ENCODE peak calls at places on chromosome 9, in four cellular contexts. B is sigmoid colon, P is GM12878, Y is SK-N-SH. Z is an unnamed sample.

GRCh38 chr9:93094294-93095204 is 1.5 kb upstream of the CARD19 start:
- DNase-seq in Y (no peak), P (no peak), B (peak; percentile 87), Z (no peak)

GRCh38 chr9:115593587-115594091 is 475.7 kb upstream of the TNC start:
- DNase-seq in Y (peak; percentile 48), P (no peak), B (no peak), Z (no peak)

GRCh38 chr9:122374885-122375420 is 4.1 kb downstream of the PTGS1 start:
- DNase-seq in Y (peak; percentile 68), B (peak; percentile 95), P (no peak), Z (peak; percentile 85)

GRCh38 chr9:2241875-2242741 is 227.0 kb downstream of the SMARCA2 start:
- DNase-seq in Y (peak; percentile 86), P (no peak), B (peak; percentile 90), Z (peak; percentile 84)

GRCh38 chr9:131954299-131954698 is 125.4 kb downstream of the MED27 start:
- DNase-seq in Y (no peak), B (no peak), P (no peak), Z (no peak)

GRCh38 chr9:136622538-136622948 is 40.2 kb upstream of the EGFL7 start:
- DNase-seq in B (no peak), P (no peak), Y (no peak), Z (no peak)

GRCh38 chr9:127395491-127396252 is 1.3 kb upstream of the SLC2A8 start:
- DNase-seq in P (no peak), Y (no peak), B (no peak), Z (no peak)

GRCh38 chr9:124239249-124240073 is 18.3 kb upstream of the NEK6 start:
- DNase-seq in Y (no peak), B (peak; percentile 64), P (peak; percentile 72), Z (no peak)

GRCh38 chr9:109880276-109881169 is 100.5 kb downstream of the PALM2AKAP2 start:
- DNase-seq in B (no peak), P (no peak), Y (peak; percentile 28), Z (no peak)

GRCh38 chr9:21583628-21584027 is 101.5 kb upstream of the IFNE start:
- DNase-seq in P (no peak), B (no peak), Y (no peak), Z (no peak)

GRCh38 chr9:22107202-22107601 is 98.1 kb upstream of the CDKN2B start:
- DNase-seq in Y (no peak), P (no peak), B (no peak), Z (no peak)

GRCh38 chr9:86355814-86356213 is 1.6 kb upstream of the TUT7 start:
- DNase-seq in Y (no peak), P (no peak), B (no peak), Z (no peak)

GRCh38 chr9:84404095-84404686 is 63.6 kb upstream of the SLC28A3 start:
- DNase-seq in P (no peak), B (no peak), Y (peak; percentile 58), Z (no peak)

GRCh38 chr9:125732562-125732961 is 14.6 kb upstream of the PBX3 start:
- DNase-seq in P (no peak), B (no peak), Y (no peak), Z (no peak)

GRCh38 chr9:87250205-87250604 is 247.5 kb upstream of the DAPK1 start:
- DNase-seq in P (no peak), B (no peak), Y (no peak), Z (no peak)

GRCh38 chr9:76219555-76220151 is 174.6 kb downstream of the RFK start:
- DNase-seq in B (no peak), P (no peak), Y (peak; percentile 1), Z (no peak)

GRCh38 chr9:132548971-132549649 is 33.3 kb upstream of the BARHL1 start:
- DNase-seq in P (no peak), Y (no peak), B (no peak), Z (no peak)

GRCh38 chr9:126452036-126452595 is 125.5 kb downstream of the MVB12B start:
- DNase-seq in P (no peak), B (no peak), Y (no peak), Z (no peak)

GRCh38 chr9:125747765-125748510 is 765 bp downstream of the PBX3 start:
- DNase-seq in B (peak; percentile 70), P (no peak), Y (peak; percentile 61), Z (peak; percentile 35)

GRCh38 chr9:92740969-92741368 is 23.7 kb downstream of the BICD2 start:
- DNase-seq in Y (no peak), B (no peak), P (no peak), Z (no peak)

GRCh38 chr9:35680331-35681105 is 6.8 kb downstream of the CA9 start:
- DNase-seq in P (no peak), Y (no peak), B (no peak), Z (peak; percentile 78)

GRCh38 chr9:114098660-114099522 is at the start of gene KIF12:
- DNase-seq in P (no peak), Y (peak; percentile 93), B (no peak), Z (peak; percentile 83)

GRCh38 chr9:98652741-98653140 is 56.0 kb downstream of the GABBR2 start:
- DNase-seq in Y (no peak), P (no peak), B (no peak), Z (no peak)

GRCh38 chr9:89500008-89500407 is 2.1 kb upstream of the SEMA4D start:
- DNase-seq in P (no peak), Y (no peak), B (no peak), Z (no peak)

GRCh38 chr9:137618105-137619067 is at the start of gene EHMT1:
- DNase-seq in Y (peak; percentile 99), B (peak; percentile 90), P (peak; percentile 32), Z (peak; percentile 91)

GRCh38 chr9:136237486-136238341 is 7.9 kb downstream of the QSOX2 start:
- DNase-seq in P (no peak), B (no peak), Y (no peak), Z (no peak)

GRCh38 chr9:131590907-131591844 is 45.9 kb downstream of the PRRT1B start:
- DNase-seq in Y (peak; percentile 91), P (peak; percentile 21), B (peak; percentile 87), Z (peak; percentile 86)

GRCh38 chr9:20364954-20365353 is 257.3 kb downstream of the MLLT3 start:
- DNase-seq in P (no peak), Y (no peak), B (no peak), Z (no peak)

GRCh38 chr9:114738581-114739316 is 56.8 kb upstream of the TEX48 start:
- DNase-seq in B (peak; percentile 86), Y (peak; percentile 69), P (peak; percentile 24), Z (peak; percentile 80)

GRCh38 chr9:3521961-3522360 is 3.8 kb downstream of the RFX3 start:
- DNase-seq in Y (no peak), P (no peak), B (no peak), Z (no peak)

GRCh38 chr9:107208121-107208520 is 75.0 kb upstream of the RAD23B start:
- DNase-seq in Y (no peak), B (no peak), P (no peak), Z (no peak)

GRCh38 chr9:116157436-116158138 is 4.0 kb downstream of the PAPPA start:
- DNase-seq in Y (no peak), B (peak; percentile 58), P (no peak), Z (no peak)

GRCh38 chr9:4430492-4431261 is 59.6 kb upstream of the SLC1A1 start:
- DNase-seq in P (no peak), Y (no peak), B (no peak), Z (no peak)

GRCh38 chr9:132141364-132141947 is 20.4 kb upstream of the NTNG2 start:
- DNase-seq in B (no peak), Y (no peak), P (no peak), Z (peak; percentile 39)

GRCh38 chr9:81570083-81570482 is 119.3 kb downstream of the TLE1 start:
- DNase-seq in P (no peak), B (no peak), Y (no peak), Z (no peak)

GRCh38 chr9:81575976-81576375 is 113.4 kb downstream of the TLE1 start:
- DNase-seq in Y (no peak), P (no peak), B (no peak), Z (no peak)

GRCh38 chr9:81578606-81579005 is 110.7 kb downstream of the TLE1 start:
- DNase-seq in P (no peak), Y (no peak), B (no peak), Z (no peak)

GRCh38 chr9:81574399-81574798 is 114.9 kb downstream of the TLE1 start:
- DNase-seq in Y (no peak), B (no peak), P (no peak), Z (no peak)

GRCh38 chr9:81573415-81574321 is 115.7 kb downstream of the TLE1 start:
- DNase-seq in Y (no peak), P (no peak), B (no peak), Z (no peak)
- TF ChIP-seq POLR2AphosphoS5 in Y (no peak), P (no peak), B (no peak), Z (no peak)

GRCh38 chr9:121197135-121197534 is 4.5 kb downstream of the RAB14 start:
- DNase-seq in P (no peak), Y (no peak), B (no peak), Z (no peak)
- TF ChIP-seq EP300 in P (no peak), Y (no peak), B (no peak), Z (no peak)

DNA sequence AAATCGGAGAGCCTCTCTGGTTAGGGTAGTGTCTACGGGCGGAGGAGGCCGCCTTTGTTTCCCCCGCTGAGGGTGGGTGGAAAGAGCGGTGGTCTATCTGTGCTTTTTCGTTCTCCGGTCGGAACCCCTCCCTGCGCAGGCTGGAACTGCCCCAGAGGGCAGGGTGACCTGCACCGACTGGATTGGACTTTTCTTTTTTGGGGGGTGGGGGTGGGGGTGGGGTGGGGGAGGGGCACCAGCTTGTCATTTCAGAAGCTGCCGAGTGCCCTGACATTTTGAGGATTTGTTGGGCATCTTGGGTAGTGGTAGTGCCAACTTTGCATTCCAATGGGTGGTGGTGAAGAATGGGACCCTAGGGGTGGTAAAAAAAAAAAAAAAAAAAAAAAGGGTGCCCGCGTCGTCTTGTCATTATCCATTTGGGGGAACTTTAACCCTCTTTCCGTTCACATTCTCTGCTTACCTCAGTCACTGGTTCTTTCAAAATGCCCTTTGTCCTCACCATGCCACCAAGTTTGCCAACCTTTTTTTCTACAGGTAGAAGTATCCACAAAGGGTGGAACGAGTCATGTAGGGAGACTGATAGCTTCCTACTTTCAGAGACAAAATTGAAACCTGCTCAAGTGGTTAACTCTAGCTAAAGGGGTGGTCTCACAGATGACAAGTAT is 1.3 kb downstream of the UBE2R2 start:
- DNase-seq in P (no peak), B (no peak), Y (no peak), Z (peak; percentile 28)
- TF ChIP-seq POLR2AphosphoS5 in P (peak; percentile 40), B (peak; percentile 48), Y (no peak), Z (peak; percentile 12)

DNA sequence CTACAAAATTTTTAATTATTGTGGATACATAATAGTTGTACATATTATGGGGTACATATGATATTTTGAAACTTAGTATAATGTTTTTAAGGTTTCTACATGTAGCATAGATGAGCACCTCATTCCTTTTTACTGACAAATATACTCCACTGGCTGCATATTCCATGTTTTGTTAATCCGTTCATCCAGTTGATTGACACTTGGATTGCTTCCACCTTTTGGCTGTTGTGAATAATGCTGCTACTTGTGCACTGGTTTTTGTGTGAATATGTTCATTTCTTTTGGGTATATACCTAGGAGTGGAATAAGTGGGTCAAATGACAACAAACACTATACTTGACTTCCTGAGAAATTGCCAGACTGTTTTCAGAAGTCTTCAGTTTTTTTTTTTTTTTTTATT is 2.8 kb upstream of the ENTREP1 start:
- DNase-seq in P (no peak), Y (no peak), B (no peak), Z (no peak)
- TF ChIP-seq EP300 in P (no peak), Y (no peak), B (no peak), Z (no peak)

GRCh38 chr9:120904061-120904998 is 22.3 kb downstream of the TRAF1 start:
- DNase-seq in B (no peak), P (no peak), Y (no peak), Z (no peak)
- TF ChIP-seq POLR2AphosphoS5 in B (no peak), P (peak; percentile 70), Y (no peak), Z (no peak)

GRCh38 chr9:130225586-130225985 is 40.0 kb upstream of the HMCN2 start:
- DNase-seq in P (no peak), B (no peak), Y (no peak), Z (no peak)
- TF ChIP-seq EP300 in P (no peak), B (no peak), Y (no peak), Z (no peak)

Z was measured in stomach.